ENCODE peak calls at places on chromosomes 1 and 21, in four cellular contexts. C, O, M and F are unnamed samples.

GRCh38 chr1:78277253-78277652 is 213.5 kb upstream of the PTGFR start:
- DNase-seq in C (no peak), O (no peak), M (no peak), F (no peak)

GRCh38 chr1:177278626-177279390 is 108.0 kb downstream of the BRINP2 start:
- DNase-seq in C (no peak), O (no peak), M (no peak), F (no peak)

GRCh38 chr1:17587693-17588047 is 48.2 kb downstream of the ARHGEF10L start:
- DNase-seq in C (no peak), O (peak; percentile 75), M (no peak), F (no peak)

GRCh38 chr1:94599090-94599813 is 57.7 kb upstream of the F3 start:
- DNase-seq in C (no peak), O (peak; percentile 43), M (no peak), F (no peak)

GRCh38 chr1:209134001-209134400 is 449.5 kb upstream of the CAMK1G start:
- DNase-seq in C (no peak), O (no peak), M (peak; percentile 25), F (no peak)

GRCh38 chr1:119720866-119721440 is 9.2 kb downstream of the PHGDH start:
- DNase-seq in C (no peak), O (no peak), M (no peak), F (no peak)

GRCh38 chr1:242877229-242877628 is 352.7 kb upstream of the PLD5 start:
- DNase-seq in C (no peak), O (no peak), M (no peak), F (no peak)

GRCh38 chr1:5099018-5099417 is 444.6 kb downstream of the AJAP1 start:
- DNase-seq in C (no peak), O (no peak), M (no peak), F (no peak)

GRCh38 chr1:185520188-185520935 is 203.3 kb upstream of the IVNS1ABP start:
- DNase-seq in C (no peak), O (no peak), M (no peak), F (no peak)

GRCh38 chr1:16203550-16203949 is 8.9 kb downstream of the ARHGEF19 start:
- DNase-seq in C (no peak), O (no peak), M (no peak), F (no peak)

GRCh38 chr1:221418346-221418745 is 323.5 kb downstream of the DUSP10 start:
- DNase-seq in C (no peak), O (no peak), M (no peak), F (no peak)

GRCh38 chr21:41805038-41805437 is 38.2 kb upstream of the RIPK4 start:
- DNase-seq in C (no peak), O (no peak), M (no peak), F (no peak)

GRCh38 chr1:54136963-54137531 is 15.8 kb downstream of the CDCP2 start:
- DNase-seq in C (no peak), O (no peak), M (no peak), F (no peak)

GRCh38 chr1:40948741-40949528 is 30.6 kb upstream of the CTPS1 start:
- DNase-seq in C (peak; percentile 69), O (peak; percentile 77), M (no peak), F (peak; percentile 73)

GRCh38 chr1:63403386-63403785 is 36.0 kb downstream of the ALG6 start:
- DNase-seq in C (no peak), O (no peak), M (no peak), F (no peak)

GRCh38 chr1:2141025-2141424 is 53.5 kb downstream of the FAAP20 start:
- DNase-seq in C (no peak), O (no peak), M (no peak), F (no peak)

GRCh38 chr1:7526196-7526866 is 244.8 kb upstream of the VAMP3 start:
- DNase-seq in C (no peak), O (no peak), M (no peak), F (no peak)

GRCh38 chr1:174105086-174105485 is 54.2 kb upstream of the RABGAP1L start:
- DNase-seq in C (no peak), O (no peak), M (no peak), F (no peak)

GRCh38 chr1:117585086-117585485 is 20.8 kb upstream of the TENT5C start:
- DNase-seq in C (no peak), O (no peak), M (no peak), F (no peak)

GRCh38 chr1:108897865-108898720 is 21.3 kb downstream of the GPSM2 start:
- DNase-seq in C (no peak), O (peak; percentile 60), M (no peak), F (peak; percentile 58)

GRCh38 chr1:19963636-19964035 is 15.8 kb downstream of the PLA2G2A start:
- DNase-seq in C (no peak), O (no peak), M (no peak), F (no peak)
- TF ChIP-seq BHLHE40 in C (no peak), O (no peak), M (no peak), F (no peak)

GRCh38 chr1:36737767-36738166 is 255.1 kb upstream of the CSF3R start:
- DNase-seq in C (no peak), O (no peak), M (no peak), F (no peak)
- TF ChIP-seq TARDBP in C (no peak), O (no peak), M (no peak), F (no peak)

GRCh38 chr21:31173881-31174555 is 135.7 kb upstream of the KRTAP19-8 start:
- DNase-seq in C (peak; percentile 13), O (no peak), M (no peak), F (peak; percentile 50)
- TF ChIP-seq BHLHE40 in C (no peak), O (no peak), M (no peak), F (no peak)

GRCh38 chr1:88061106-88061829 is 622.8 kb upstream of the PKN2 start:
- DNase-seq in C (no peak), O (peak; percentile 45), M (no peak), F (peak; percentile 70)

GRCh38 chr1:88063605-88064004 is 620.5 kb upstream of the PKN2 start:
- DNase-seq in C (no peak), O (no peak), M (no peak), F (no peak)

GRCh38 chr1:88061830-88062177 is 622.3 kb upstream of the PKN2 start:
- DNase-seq in C (no peak), O (no peak), M (no peak), F (no peak)

GRCh38 chr1:88060112-88060673 is 623.9 kb upstream of the PKN2 start:
- DNase-seq in C (no peak), O (no peak), M (no peak), F (no peak)

DNA sequence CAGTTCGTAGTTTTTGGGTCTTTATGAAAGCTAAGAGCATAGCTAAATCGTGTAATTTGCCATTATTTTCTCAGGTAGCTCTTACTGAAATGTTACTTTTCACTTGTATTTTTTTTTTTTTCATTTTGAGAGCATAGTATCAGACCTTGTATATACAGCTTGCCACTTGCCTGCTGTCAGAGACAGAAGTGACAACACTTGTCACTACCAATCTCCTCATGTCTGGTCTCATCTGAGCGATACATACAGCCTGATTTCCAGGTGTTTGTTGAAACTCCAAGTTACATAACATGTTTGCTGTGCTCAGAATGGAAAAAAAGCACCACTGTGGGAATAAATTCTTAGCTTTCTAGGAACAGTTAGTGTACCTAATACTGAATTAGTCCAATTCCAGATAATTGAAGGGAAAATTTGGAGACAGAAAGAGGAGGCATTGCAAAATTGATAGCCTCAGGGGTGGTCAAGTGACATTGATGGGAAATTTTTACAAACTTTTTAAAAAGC is 621.4 kb upstream of the PKN2 start:
- DNase-seq in C (no peak), O (no peak), M (no peak), F (no peak)
- TF ChIP-seq TARDBP in C (no peak), O (no peak), M (no peak), F (no peak)

DNA sequence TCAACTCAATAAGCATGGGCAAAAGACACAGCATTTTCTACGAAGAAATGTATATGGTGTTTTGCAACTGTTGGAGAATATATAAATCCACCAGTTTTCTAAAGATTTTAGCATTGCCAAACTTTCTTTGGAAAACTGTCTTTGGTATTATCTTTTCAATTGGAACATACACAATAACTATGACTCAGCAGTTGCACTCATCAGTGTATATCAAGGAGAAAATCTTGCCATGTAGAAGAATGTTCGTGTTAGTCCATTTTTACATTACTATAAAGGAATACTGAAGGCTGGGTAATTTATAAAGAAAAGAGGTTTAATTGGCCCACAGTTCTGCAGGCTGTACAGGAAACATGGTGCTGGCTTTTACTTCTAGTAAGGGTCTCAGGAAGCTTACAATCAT is 41.1 kb downstream of the PRKAA2 start:
- DNase-seq in C (no peak), O (no peak), M (no peak), F (no peak)
- TF ChIP-seq BHLHE40 in C (no peak), O (no peak), M (no peak), F (no peak)

GRCh38 chr1:84936116-84936810 is 43.3 kb upstream of the LPAR3 start:
- DNase-seq in C (peak; percentile 62), O (peak; percentile 55), M (no peak), F (peak; percentile 82)
- TF ChIP-seq TARDBP in C (no peak), O (no peak), M (no peak), F (no peak)